ENCODE peak calls at places on chromosomes 3 and 15, in six cellular contexts. L, H, Z, P, N and Y are unnamed samples. For H3K27me3, the result is how much of the 10 kb centered on the place peaks cover.

GRCh38 chr3:72844436-72844999 is 3.7 kb downstream of the SHQ1 start:
- DNase-seq in L (no peak), H (no peak), Z (no peak), P (no peak), N (no peak), Y (no peak)

GRCh38 chr3:44026224-44026865 is 215.3 kb upstream of the TOPAZ1 start:
- DNase-seq in L (no peak), H (no peak), Z (no peak), P (no peak), N (no peak), Y (no peak)

GRCh38 chr3:99175276-99175801 is 273.8 kb upstream of the DCBLD2 start:
- DNase-seq in L (no peak), H (no peak), Z (no peak), P (no peak), N (no peak), Y (no peak)

GRCh38 chr15:90697180-90697579 is 20.0 kb upstream of the BLM start:
- DNase-seq in L (no peak), H (no peak), Z (no peak), P (no peak), N (no peak), Y (no peak)

GRCh38 chr3:13276438-13277129 is 143.5 kb downstream of the NUP210 start:
- DNase-seq in L (peak), H (peak), Z (peak), P (peak), N (no peak), Y (no peak)

GRCh38 chr15:78927077-78927790 is 17.6 kb downstream of the CTSH start:
- DNase-seq in L (no peak), H (no peak), Z (no peak), P (no peak), N (no peak), Y (no peak)

GRCh38 chr15:75042730-75043508 is 19.5 kb downstream of the PPCDC start:
- DNase-seq in L (peak), H (peak), Z (peak), P (peak), N (peak), Y (no peak)

GRCh38 chr3:138935864-138936762 is 10.8 kb downstream of the FOXL2 start:
- DNase-seq in L (peak), H (peak), Z (no peak), P (peak), N (peak), Y (no peak)

GRCh38 chr15:71443538-71443937 is 328.3 kb downstream of the THSD4 start:
- DNase-seq in L (peak), H (peak), Z (peak), P (peak), N (peak), Y (no peak)

GRCh38 chr15:101047301-101047781 is 128.2 kb downstream of the LRRK1 start:
- DNase-seq in L (peak), H (no peak), Z (peak), P (peak), N (peak), Y (no peak)

GRCh38 chr3:41419809-41420208 is 220.5 kb downstream of the CTNNB1 start:
- DNase-seq in L (no peak), H (no peak), Z (no peak), P (no peak), N (no peak), Y (no peak)

GRCh38 chr3:42763023-42763422 is 10.0 kb downstream of the CCDC13 start:
- DNase-seq in L (no peak), H (no peak), Z (peak), P (no peak), N (no peak), Y (no peak)

GRCh38 chr15:90201944-90202375 is 830 bp downstream of the SEMA4B start:
- DNase-seq in L (no peak), H (no peak), Z (no peak), P (no peak), N (no peak), Y (no peak)

GRCh38 chr3:119293761-119294401 is at the start of gene ARHGAP31:
- DNase-seq in L (peak), H (peak), Z (peak), P (peak), N (peak), Y (no peak)

GRCh38 chr3:132222868-132223538 is 94.2 kb upstream of the ACP3 start:
- DNase-seq in L (no peak), H (no peak), Z (no peak), P (no peak), N (no peak), Y (peak)

GRCh38 chr15:95227235-95227634 is 995.9 kb downstream of the MCTP2 start:
- DNase-seq in L (no peak), H (no peak), Z (no peak), P (no peak), N (no peak), Y (no peak)

GRCh38 chr3:194690501-194691372 is 5.1 kb downstream of the FAM43A start:
- DNase-seq in L (peak), H (no peak), Z (no peak), P (no peak), N (no peak), Y (no peak)

GRCh38 chr3:31242561-31242960 is 290.2 kb upstream of the STT3B start:
- DNase-seq in L (no peak), H (no peak), Z (no peak), P (no peak), N (no peak), Y (no peak)

GRCh38 chr3:79085166-79085565 is 682.6 kb downstream of the ROBO1 start:
- DNase-seq in L (no peak), H (no peak), Z (no peak), P (no peak), N (no peak), Y (no peak)

GRCh38 chr3:32175607-32176197 is 62.8 kb upstream of the CMTM8 start:
- DNase-seq in L (no peak), H (no peak), Z (no peak), P (no peak), N (peak), Y (peak)

GRCh38 chr3:5796541-5796940 is 609.0 kb downstream of the EDEM1 start:
- DNase-seq in L (no peak), H (no peak), Z (no peak), P (no peak), N (no peak), Y (no peak)

GRCh38 chr3:71759401-71759800 is 5.7 kb downstream of the GPR27 start:
- DNase-seq in L (no peak), H (no peak), Z (no peak), P (no peak), N (no peak), Y (no peak)

GRCh38 chr3:33360136-33360825 is 79.9 kb downstream of the UBP1 start:
- DNase-seq in L (no peak), H (no peak), Z (no peak), P (no peak), N (no peak), Y (peak)

GRCh38 chr3:69499899-69500316 is 114.0 kb upstream of the FRMD4B start:
- DNase-seq in L (peak), H (peak), Z (peak), P (peak), N (no peak), Y (no peak)

GRCh38 chr15:31274496-31275330 is 51.9 kb upstream of the KLF13 start:
- DNase-seq in L (peak), H (peak), Z (peak), P (no peak), N (no peak), Y (no peak)

GRCh38 chr3:122183893-122184590 is 574 bp downstream of the CASR start:
- DNase-seq in L (no peak), H (no peak), Z (no peak), P (no peak), N (no peak), Y (no peak)

GRCh38 chr15:65363306-65363705 is 14.5 kb downstream of the IGDCC3 start:
- DNase-seq in L (no peak), H (no peak), Z (no peak), P (no peak), N (no peak), Y (no peak)

GRCh38 chr15:43274136-43274535 is 7.4 kb upstream of the TGM5 start:
- DNase-seq in L (peak), H (peak), Z (peak), P (no peak), N (no peak), Y (no peak)

GRCh38 chr3:134666052-134666451 is 15.2 kb upstream of the KY start:
- DNase-seq in L (no peak), H (no peak), Z (no peak), P (no peak), N (no peak), Y (no peak)

GRCh38 chr3:159733194-159733860 is 255.3 kb upstream of the IL12A start:
- DNase-seq in L (no peak), H (no peak), Z (no peak), P (no peak), N (no peak), Y (no peak)
- H3K4me3 ChIP-seq in L (peak), H (peak), Z (no peak), P (peak), N (no peak), Y (peak)

DNA sequence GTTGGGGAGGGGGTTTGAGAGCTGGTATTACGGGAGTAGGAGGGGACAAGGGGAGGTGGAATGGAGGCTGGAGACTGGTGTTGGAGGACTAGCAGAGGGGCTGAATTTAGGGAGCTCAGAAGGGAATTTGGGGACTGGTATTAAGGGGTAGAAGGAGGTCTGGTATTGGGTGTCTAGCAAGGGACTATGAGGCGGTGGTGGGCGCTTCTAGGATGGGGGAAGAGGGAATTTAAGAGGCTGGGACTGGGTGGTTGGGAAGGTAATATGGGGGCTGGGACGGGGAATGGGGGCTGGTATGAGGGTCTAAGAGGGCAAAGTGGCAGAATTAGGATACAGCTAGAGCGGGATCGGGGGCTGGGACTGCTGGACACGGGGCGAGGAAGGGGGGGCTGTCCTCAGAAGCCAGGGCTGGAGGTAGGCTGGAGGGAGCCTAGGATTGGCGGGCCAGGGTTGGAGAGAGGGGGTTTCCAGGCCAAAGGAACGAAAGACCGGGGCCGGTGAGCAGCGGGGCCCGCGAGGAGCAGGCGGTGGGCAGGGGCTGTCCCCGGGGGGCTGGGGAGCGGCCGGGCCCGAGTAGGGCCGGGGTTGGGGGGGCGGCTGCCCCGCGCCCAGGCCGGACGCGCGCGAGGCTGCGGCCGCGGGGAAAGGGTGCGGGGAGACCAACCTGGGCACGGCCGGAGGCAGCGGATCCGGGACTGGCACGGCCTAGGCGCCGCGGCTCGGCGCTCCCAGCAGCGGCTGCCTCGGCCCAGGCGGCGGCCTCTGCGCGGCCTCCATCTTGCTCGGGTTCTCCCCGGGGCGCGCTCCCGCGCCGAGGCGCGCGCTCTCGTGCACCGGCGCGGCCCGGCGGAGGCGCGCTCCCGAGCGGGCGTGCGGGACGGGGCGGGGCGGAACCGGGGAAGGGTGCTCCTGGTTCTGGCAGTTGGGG is at the start of gene LHFPL4:
- DNase-seq in L (no peak), H (no peak), Z (no peak), P (no peak), N (no peak), Y (no peak)
- H3K27me3 ChIP-seq in L (under half), H (under half), Z (under half), P (under half), N (under half), Y (under half)

DNA sequence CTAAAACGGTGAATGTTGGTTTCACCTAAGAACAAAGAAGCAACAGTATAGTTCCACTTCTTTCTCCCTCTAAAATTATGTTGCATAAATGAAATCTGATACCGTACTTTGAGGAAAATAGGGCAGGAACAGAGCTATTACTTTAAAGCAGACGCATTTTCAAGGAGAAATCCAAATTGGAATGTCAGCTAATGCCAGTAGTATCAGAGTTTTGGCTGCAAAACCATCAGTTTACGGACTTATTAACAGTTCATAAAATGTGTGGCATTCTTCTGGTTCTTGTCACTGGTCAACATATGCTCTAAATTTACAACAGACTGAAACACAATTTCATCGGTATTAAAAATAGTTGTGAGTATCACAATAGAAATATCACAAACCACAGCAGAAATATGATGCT is 38.8 kb upstream of the ROBO2 start:
- DNase-seq in L (no peak), H (no peak), Z (no peak), P (no peak), N (no peak), Y (no peak)
- TF ChIP-seq CTCF in L (no peak), H (no peak), Z (no peak), P (no peak), N (no peak), Y (no peak)

GRCh38 chr3:100588251-100588650 is 21.1 kb upstream of the ADGRG7 start:
- DNase-seq in L (no peak), H (no peak), Z (no peak), P (no peak), N (no peak), Y (no peak)

GRCh38 chr3:100591411-100591810 is 18.0 kb upstream of the ADGRG7 start:
- DNase-seq in L (no peak), H (no peak), Z (no peak), P (no peak), N (no peak), Y (no peak)

GRCh38 chr3:100590840-100591147 is 18.6 kb upstream of the ADGRG7 start:
- DNase-seq in L (no peak), H (no peak), Z (no peak), P (no peak), N (no peak), Y (no peak)

GRCh38 chr3:100586832-100587231 is 22.6 kb upstream of the ADGRG7 start:
- DNase-seq in L (no peak), H (no peak), Z (no peak), P (no peak), N (no peak), Y (no peak)

GRCh38 chr3:100590114-100590839 is 19.1 kb upstream of the ADGRG7 start:
- DNase-seq in L (peak), H (no peak), Z (peak), P (no peak), N (peak), Y (peak)
- H3K4me3 ChIP-seq in L (no peak), H (peak), Z (no peak), P (no peak), N (peak), Y (no peak)

GRCh38 chr15:73024161-73024560 is 28.1 kb upstream of the NEO1 start:
- DNase-seq in L (no peak), H (no peak), Z (no peak), P (peak), N (no peak), Y (no peak)
- H3K27me3 ChIP-seq in L (under half), H (under half), Z (under half), P (under half), N (under half), Y (under half)

GRCh38 chr3:143121240-143122088 is 1.9 kb downstream of the CHST2 start:
- DNase-seq in L (peak), H (peak), Z (no peak), P (peak), N (peak), Y (no peak)
- TF ChIP-seq CTCF in L (peak), H (no peak), Z (peak), P (peak), N (peak), Y (peak)

GRCh38 chr3:143363276-143363675 is 243.7 kb downstream of the CHST2 start:
- DNase-seq in L (no peak), H (no peak), Z (no peak), P (no peak), N (no peak), Y (peak)

GRCh38 chr3:143361589-143361988 is 242.0 kb downstream of the CHST2 start:
- DNase-seq in L (no peak), H (no peak), Z (no peak), P (no peak), N (no peak), Y (no peak)

GRCh38 chr3:143358793-143359491 is 239.4 kb downstream of the CHST2 start:
- DNase-seq in L (no peak), H (no peak), Z (no peak), P (no peak), N (no peak), Y (no peak)

GRCh38 chr3:143360244-143360643 is 240.7 kb downstream of the CHST2 start:
- DNase-seq in L (no peak), H (no peak), Z (no peak), P (no peak), N (no peak), Y (no peak)

GRCh38 chr3:143362115-143362992 is 242.8 kb downstream of the CHST2 start:
- DNase-seq in L (no peak), H (no peak), Z (no peak), P (no peak), N (no peak), Y (no peak)
- H3K4me3 ChIP-seq in L (no peak), H (no peak), Z (no peak), P (no peak), N (no peak), Y (no peak)

GRCh38 chr3:172717493-172718088 is 6.7 kb upstream of the NCEH1 start:
- DNase-seq in L (no peak), H (no peak), Z (no peak), P (no peak), N (no peak), Y (no peak)
- H3K27me3 ChIP-seq in L (under half), H (under half), Z (under half), P (under half), N (under half), Y (under half)